ENCODE peak calls at places on chromosomes 16 and 17, in five cellular contexts. One of them, this sample, is unnamed.

GRCh38 chr17:50352693-50353599 is 7.0 kb downstream of the XYLT2 start:
- DNase-seq in A549: no peak
- DNase-seq in dorsolateral prefrontal cortex: no peak
- DNase-seq in activated T-helper 1 cell treated with anti-CD3 and anti-CD28 coated beads, Interleukin-2, amount 50 U/mL, for 16 hours: no peak
- DNase-seq in ELR: no peak
- DNase-seq in this sample: no peak

GRCh38 chr17:31266042-31266441 is 31.0 kb downstream of the OMG start:
- DNase-seq in activated T-helper 1 cell treated with anti-CD3 and anti-CD28 coated beads, Interleukin-2, amount 50 U/mL, for 16 hours: no peak
- DNase-seq in A549: no peak
- DNase-seq in ELR: peak
- DNase-seq in dorsolateral prefrontal cortex: no peak
- DNase-seq in this sample: peak

GRCh38 chr17:2963332-2964027 is 99.9 kb downstream of the OR1D5 start:
- DNase-seq in ELR: no peak
- DNase-seq in dorsolateral prefrontal cortex: no peak
- DNase-seq in activated T-helper 1 cell treated with anti-CD3 and anti-CD28 coated beads, Interleukin-2, amount 50 U/mL, for 16 hours: no peak
- DNase-seq in A549: no peak
- DNase-seq in this sample: no peak

GRCh38 chr16:35823342-35823741 is 2363.9 kb downstream of the TP53TG3F start:
- DNase-seq in ELR: no peak
- DNase-seq in activated T-helper 1 cell treated with anti-CD3 and anti-CD28 coated beads, Interleukin-2, amount 50 U/mL, for 16 hours: no peak
- DNase-seq in dorsolateral prefrontal cortex: no peak
- DNase-seq in A549: no peak
- DNase-seq in this sample: no peak

GRCh38 chr16:49828545-49829267 is 27.2 kb downstream of the ZNF423 start:
- DNase-seq in ELR: no peak
- DNase-seq in A549: no peak
- DNase-seq in dorsolateral prefrontal cortex: no peak
- DNase-seq in activated T-helper 1 cell treated with anti-CD3 and anti-CD28 coated beads, Interleukin-2, amount 50 U/mL, for 16 hours: no peak
- DNase-seq in this sample: no peak

GRCh38 chr16:83402969-83403368 is 404.8 kb upstream of the HSBP1 start:
- DNase-seq in ELR: peak
- DNase-seq in dorsolateral prefrontal cortex: no peak
- DNase-seq in A549: no peak
- DNase-seq in activated T-helper 1 cell treated with anti-CD3 and anti-CD28 coated beads, Interleukin-2, amount 50 U/mL, for 16 hours: no peak
- DNase-seq in this sample: no peak

GRCh38 chr17:77645441-77646430 is 312.8 kb upstream of the TNRC6C start:
- DNase-seq in dorsolateral prefrontal cortex: no peak
- DNase-seq in ELR: peak
- DNase-seq in activated T-helper 1 cell treated with anti-CD3 and anti-CD28 coated beads, Interleukin-2, amount 50 U/mL, for 16 hours: peak
- DNase-seq in A549: no peak
- DNase-seq in this sample: no peak

GRCh38 chr17:56909742-56910508 is 3.9 kb downstream of the TRIM25 start:
- DNase-seq in dorsolateral prefrontal cortex: no peak
- DNase-seq in A549: no peak
- DNase-seq in ELR: no peak
- DNase-seq in activated T-helper 1 cell treated with anti-CD3 and anti-CD28 coated beads, Interleukin-2, amount 50 U/mL, for 16 hours: no peak
- DNase-seq in this sample: no peak

GRCh38 chr16:56388209-56388608 is 37.1 kb downstream of the AMFR start:
- DNase-seq in dorsolateral prefrontal cortex: no peak
- DNase-seq in A549: no peak
- DNase-seq in ELR: peak
- DNase-seq in activated T-helper 1 cell treated with anti-CD3 and anti-CD28 coated beads, Interleukin-2, amount 50 U/mL, for 16 hours: no peak
- DNase-seq in this sample: no peak

GRCh38 chr17:320809-321385 is 31.7 kb downstream of the RPH3AL start:
- DNase-seq in activated T-helper 1 cell treated with anti-CD3 and anti-CD28 coated beads, Interleukin-2, amount 50 U/mL, for 16 hours: no peak
- DNase-seq in A549: no peak
- DNase-seq in ELR: no peak
- DNase-seq in dorsolateral prefrontal cortex: no peak
- DNase-seq in this sample: no peak